ENCODE peak calls at places on chromosomes 1 and 21, in six cellular contexts. One of them, this sample, is unnamed.

GRCh38 chr1:245526141-245526540 is 371.4 kb downstream of the KIF26B start:
- DNase-seq in left ventricle myocardium inferior: no peak
- DNase-seq in lung: no peak
- DNase-seq in choroid plexus epithelial cell: no peak
- DNase-seq in RWPE1: no peak
- DNase-seq in epithelial cell of esophagus: no peak
- DNase-seq in this sample: no peak

GRCh38 chr1:52654063-52654462 is 21.1 kb downstream of the SHISAL2A start:
- DNase-seq in choroid plexus epithelial cell: no peak
- DNase-seq in RWPE1: no peak
- DNase-seq in epithelial cell of esophagus: no peak
- DNase-seq in lung: no peak
- DNase-seq in left ventricle myocardium inferior: no peak
- DNase-seq in this sample: no peak

GRCh38 chr1:26538480-26539412 is 9.2 kb downstream of the RPS6KA1 start:
- DNase-seq in lung: peak; percentile 54
- DNase-seq in epithelial cell of esophagus: peak; percentile 55
- DNase-seq in RWPE1: peak; percentile 38
- DNase-seq in left ventricle myocardium inferior: no peak
- DNase-seq in choroid plexus epithelial cell: peak; percentile 49
- DNase-seq in this sample: no peak

GRCh38 chr21:38220270-38220737 is 36.5 kb upstream of the KCNJ15 start:
- DNase-seq in left ventricle myocardium inferior: no peak
- DNase-seq in RWPE1: no peak
- DNase-seq in lung: no peak
- DNase-seq in epithelial cell of esophagus: no peak
- DNase-seq in choroid plexus epithelial cell: peak; percentile 39
- DNase-seq in this sample: no peak

GRCh38 chr1:228105996-228106799 is 2.9 kb downstream of the MRPL55 start:
- DNase-seq in epithelial cell of esophagus: no peak
- DNase-seq in left ventricle myocardium inferior: no peak
- DNase-seq in RWPE1: no peak
- DNase-seq in choroid plexus epithelial cell: no peak
- DNase-seq in lung: no peak
- DNase-seq in this sample: no peak

GRCh38 chr1:19344372-19344810 is 32.3 kb downstream of the SLC66A1 start:
- DNase-seq in choroid plexus epithelial cell: peak; percentile 43
- DNase-seq in epithelial cell of esophagus: peak; percentile 39
- DNase-seq in lung: no peak
- DNase-seq in left ventricle myocardium inferior: peak; percentile 65
- DNase-seq in RWPE1: peak; percentile 38
- DNase-seq in this sample: no peak

GRCh38 chr1:30919025-30919881 is 10.7 kb upstream of the SDC3 start:
- DNase-seq in epithelial cell of esophagus: peak; percentile 84
- DNase-seq in left ventricle myocardium inferior: no peak
- DNase-seq in RWPE1: no peak
- DNase-seq in choroid plexus epithelial cell: peak; percentile 88
- DNase-seq in lung: no peak
- DNase-seq in this sample: no peak

GRCh38 chr1:162349635-162350330 is 26.9 kb downstream of the SPATA46 start:
- DNase-seq in RWPE1: peak; percentile 89
- DNase-seq in lung: no peak
- DNase-seq in choroid plexus epithelial cell: peak; percentile 90
- DNase-seq in left ventricle myocardium inferior: no peak
- DNase-seq in epithelial cell of esophagus: peak; percentile 84
- DNase-seq in this sample: no peak

GRCh38 chr21:39660596-39660995 is 47.9 kb downstream of the B3GALT5 start:
- DNase-seq in left ventricle myocardium inferior: peak; percentile 45
- DNase-seq in choroid plexus epithelial cell: peak; percentile 83
- DNase-seq in lung: no peak
- DNase-seq in RWPE1: peak; percentile 23
- DNase-seq in epithelial cell of esophagus: peak; percentile 49
- DNase-seq in this sample: peak; percentile 46

GRCh38 chr1:8396912-8397406 is 79.0 kb downstream of the SLC45A1 start:
- DNase-seq in choroid plexus epithelial cell: peak; percentile 99
- DNase-seq in left ventricle myocardium inferior: no peak
- DNase-seq in epithelial cell of esophagus: peak; percentile 96
- DNase-seq in lung: no peak
- DNase-seq in RWPE1: peak; percentile 75
- DNase-seq in this sample: no peak

GRCh38 chr21:29416268-29416667 is 117.5 kb downstream of the BACH1 start:
- DNase-seq in left ventricle myocardium inferior: no peak
- DNase-seq in lung: no peak
- DNase-seq in RWPE1: no peak
- DNase-seq in choroid plexus epithelial cell: no peak
- DNase-seq in epithelial cell of esophagus: peak; percentile 51
- DNase-seq in this sample: no peak

GRCh38 chr1:53539226-53539625 is 80.0 kb downstream of the DMRTB1 start:
- DNase-seq in lung: no peak
- DNase-seq in left ventricle myocardium inferior: no peak
- DNase-seq in RWPE1: no peak
- DNase-seq in choroid plexus epithelial cell: no peak
- DNase-seq in epithelial cell of esophagus: no peak
- DNase-seq in this sample: no peak

GRCh38 chr1:40622051-40622450 is 43.4 kb downstream of the RIMS3 start:
- DNase-seq in lung: no peak
- DNase-seq in left ventricle myocardium inferior: no peak
- DNase-seq in RWPE1: no peak
- DNase-seq in choroid plexus epithelial cell: no peak
- DNase-seq in epithelial cell of esophagus: no peak
- DNase-seq in this sample: no peak

GRCh38 chr1:201216395-201217085 is 25.9 kb downstream of the IGFN1 start:
- DNase-seq in epithelial cell of esophagus: no peak
- DNase-seq in choroid plexus epithelial cell: no peak
- DNase-seq in left ventricle myocardium inferior: no peak
- DNase-seq in lung: no peak
- DNase-seq in RWPE1: no peak
- DNase-seq in this sample: peak; percentile 74

GRCh38 chr1:234544094-234544579 is 65.2 kb upstream of the TARBP1 start:
- DNase-seq in lung: no peak
- DNase-seq in left ventricle myocardium inferior: peak; percentile 55
- DNase-seq in epithelial cell of esophagus: peak; percentile 90
- DNase-seq in RWPE1: peak; percentile 66
- DNase-seq in choroid plexus epithelial cell: peak; percentile 99
- DNase-seq in this sample: no peak

GRCh38 chr1:12539705-12540579 is 78.1 kb downstream of the DHRS3 start:
- DNase-seq in choroid plexus epithelial cell: peak; percentile 99
- DNase-seq in left ventricle myocardium inferior: peak; percentile 81
- DNase-seq in RWPE1: peak; percentile 36
- DNase-seq in epithelial cell of esophagus: peak; percentile 15
- DNase-seq in lung: peak; percentile 61
- DNase-seq in this sample: peak; percentile 94

GRCh38 chr1:17563494-17564281 is 24.2 kb downstream of the ARHGEF10L start:
- DNase-seq in lung: no peak
- DNase-seq in RWPE1: no peak
- DNase-seq in choroid plexus epithelial cell: no peak
- DNase-seq in epithelial cell of esophagus: no peak
- DNase-seq in left ventricle myocardium inferior: peak; percentile 59
- DNase-seq in this sample: no peak

GRCh38 chr1:8421721-8422120 is 103.8 kb downstream of the SLC45A1 start:
- DNase-seq in RWPE1: no peak
- DNase-seq in epithelial cell of esophagus: no peak
- DNase-seq in choroid plexus epithelial cell: peak; percentile 36
- DNase-seq in left ventricle myocardium inferior: no peak
- DNase-seq in lung: no peak
- DNase-seq in this sample: no peak

GRCh38 chr1:94636625-94637024 is 95.1 kb upstream of the F3 start:
- DNase-seq in RWPE1: no peak
- DNase-seq in epithelial cell of esophagus: peak; percentile 77
- DNase-seq in left ventricle myocardium inferior: no peak
- DNase-seq in choroid plexus epithelial cell: peak; percentile 59
- DNase-seq in lung: no peak
- DNase-seq in this sample: no peak

GRCh38 chr1:9455487-9456237 is 83.6 kb upstream of the SLC25A33 start:
- DNase-seq in lung: no peak
- DNase-seq in epithelial cell of esophagus: peak; percentile 45
- DNase-seq in RWPE1: peak; percentile 35
- DNase-seq in choroid plexus epithelial cell: peak; percentile 71
- DNase-seq in left ventricle myocardium inferior: peak; percentile 65
- DNase-seq in this sample: peak; percentile 88

GRCh38 chr1:72282271-72282656 is at the start of gene NEGR1:
- DNase-seq in left ventricle myocardium inferior: peak; percentile 55
- DNase-seq in RWPE1: peak; percentile 5
- DNase-seq in epithelial cell of esophagus: peak; percentile 17
- DNase-seq in choroid plexus epithelial cell: peak; percentile 55
- DNase-seq in lung: peak; percentile 32
- DNase-seq in this sample: peak; percentile 84
- TF ChIP-seq CTCF in left ventricle myocardium inferior: no peak
- TF ChIP-seq CTCF in RWPE1: no peak
- TF ChIP-seq CTCF in epithelial cell of esophagus: no peak
- TF ChIP-seq CTCF in choroid plexus epithelial cell: peak; percentile 1
- TF ChIP-seq CTCF in lung: no peak
- TF ChIP-seq CTCF in this sample: no peak

DNA sequence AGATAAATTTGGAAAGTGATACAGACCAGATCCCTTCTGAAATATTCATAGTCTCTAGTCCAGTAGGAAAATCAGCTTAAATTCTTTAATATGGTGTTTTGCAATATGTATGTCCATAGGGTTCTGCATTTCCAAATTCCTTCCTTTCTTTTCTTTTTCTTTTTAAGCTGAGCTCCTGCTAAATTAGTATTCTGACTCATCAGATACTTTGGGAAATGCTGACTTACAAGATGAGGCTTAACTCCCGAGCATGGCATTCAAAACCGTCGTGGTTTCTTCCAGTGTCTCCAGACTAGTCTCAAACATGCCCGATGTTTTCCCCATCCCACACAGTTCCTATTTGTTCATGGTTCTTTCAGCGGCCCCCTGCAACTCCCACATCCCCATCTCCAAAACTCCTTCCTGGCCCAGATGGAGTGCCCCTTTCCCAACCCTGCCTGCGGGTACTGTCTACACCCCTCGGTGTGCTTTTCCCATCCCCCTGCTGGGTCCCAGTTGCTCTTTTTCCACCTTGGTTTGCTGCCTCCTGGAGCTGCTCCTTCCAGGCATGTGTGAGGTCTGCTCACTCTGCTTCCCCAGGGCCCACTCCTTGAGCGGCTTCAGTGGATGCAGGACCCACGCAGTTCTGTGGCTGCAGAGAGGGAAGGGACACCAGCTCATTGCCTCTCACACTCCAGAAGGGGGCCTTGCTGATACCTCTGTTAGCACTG is 19.4 kb upstream of the ETV3 start:
- DNase-seq in choroid plexus epithelial cell: peak; percentile 44
- DNase-seq in lung: no peak
- DNase-seq in epithelial cell of esophagus: peak; percentile 64
- DNase-seq in left ventricle myocardium inferior: no peak
- DNase-seq in RWPE1: no peak
- DNase-seq in this sample: no peak
- TF ChIP-seq CTCF in choroid plexus epithelial cell: no peak
- TF ChIP-seq CTCF in lung: no peak
- TF ChIP-seq CTCF in epithelial cell of esophagus: no peak
- TF ChIP-seq CTCF in left ventricle myocardium inferior: no peak
- TF ChIP-seq CTCF in RWPE1: no peak
- TF ChIP-seq CTCF in this sample: no peak

GRCh38 chr1:27604579-27605299 is 795 bp upstream of the AHDC1 start:
- DNase-seq in choroid plexus epithelial cell: no peak
- DNase-seq in RWPE1: no peak
- DNase-seq in epithelial cell of esophagus: no peak
- DNase-seq in left ventricle myocardium inferior: no peak
- DNase-seq in lung: no peak
- DNase-seq in this sample: no peak

GRCh38 chr1:27605796-27606707 is 2.1 kb upstream of the AHDC1 start:
- DNase-seq in epithelial cell of esophagus: peak; percentile 57
- DNase-seq in RWPE1: peak; percentile 42
- DNase-seq in choroid plexus epithelial cell: peak; percentile 80
- DNase-seq in left ventricle myocardium inferior: no peak
- DNase-seq in lung: peak; percentile 50
- DNase-seq in this sample: no peak

GRCh38 chr1:27605300-27605766 is 1.4 kb upstream of the AHDC1 start:
- DNase-seq in lung: no peak
- DNase-seq in left ventricle myocardium inferior: no peak
- DNase-seq in RWPE1: no peak
- DNase-seq in epithelial cell of esophagus: no peak
- DNase-seq in choroid plexus epithelial cell: no peak
- DNase-seq in this sample: no peak

GRCh38 chr1:27607239-27607804 is 3.4 kb upstream of the AHDC1 start:
- DNase-seq in left ventricle myocardium inferior: no peak
- DNase-seq in lung: no peak
- DNase-seq in epithelial cell of esophagus: no peak
- DNase-seq in RWPE1: no peak
- DNase-seq in choroid plexus epithelial cell: peak; percentile 95
- DNase-seq in this sample: no peak

DNA sequence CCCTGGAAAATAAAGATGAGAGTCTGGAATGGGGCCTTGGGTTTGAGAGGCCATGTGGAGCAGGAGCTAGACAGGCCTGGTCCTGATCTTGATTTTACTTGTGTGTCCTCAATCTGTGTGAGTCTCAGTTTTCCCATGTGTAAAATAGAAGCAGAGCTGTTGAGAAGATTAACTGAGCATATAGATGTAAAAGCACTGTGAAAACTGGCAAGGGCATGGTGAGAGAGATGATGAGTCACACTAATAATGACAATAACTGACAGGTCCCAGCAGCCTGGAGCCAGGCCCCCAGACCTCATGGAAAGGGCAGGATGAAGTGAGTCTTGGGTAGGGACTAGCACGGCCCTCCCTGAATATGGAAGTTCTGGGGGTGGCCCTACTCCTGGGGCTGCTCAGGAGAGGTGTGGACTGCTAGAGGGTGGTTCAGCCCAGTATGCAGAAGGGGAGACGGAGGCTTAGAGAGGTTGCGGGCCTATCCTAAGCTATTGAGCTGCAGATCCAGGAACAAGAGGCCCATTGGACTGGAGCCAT is 2.8 kb upstream of the AHDC1 start:
- DNase-seq in RWPE1: no peak
- DNase-seq in epithelial cell of esophagus: peak; percentile 53
- DNase-seq in left ventricle myocardium inferior: no peak
- DNase-seq in lung: no peak
- DNase-seq in choroid plexus epithelial cell: peak; percentile 44
- DNase-seq in this sample: no peak
- TF ChIP-seq CTCF in RWPE1: peak; percentile 35
- TF ChIP-seq CTCF in epithelial cell of esophagus: no peak
- TF ChIP-seq CTCF in left ventricle myocardium inferior: no peak
- TF ChIP-seq CTCF in lung: no peak
- TF ChIP-seq CTCF in choroid plexus epithelial cell: no peak
- TF ChIP-seq CTCF in this sample: no peak

DNA sequence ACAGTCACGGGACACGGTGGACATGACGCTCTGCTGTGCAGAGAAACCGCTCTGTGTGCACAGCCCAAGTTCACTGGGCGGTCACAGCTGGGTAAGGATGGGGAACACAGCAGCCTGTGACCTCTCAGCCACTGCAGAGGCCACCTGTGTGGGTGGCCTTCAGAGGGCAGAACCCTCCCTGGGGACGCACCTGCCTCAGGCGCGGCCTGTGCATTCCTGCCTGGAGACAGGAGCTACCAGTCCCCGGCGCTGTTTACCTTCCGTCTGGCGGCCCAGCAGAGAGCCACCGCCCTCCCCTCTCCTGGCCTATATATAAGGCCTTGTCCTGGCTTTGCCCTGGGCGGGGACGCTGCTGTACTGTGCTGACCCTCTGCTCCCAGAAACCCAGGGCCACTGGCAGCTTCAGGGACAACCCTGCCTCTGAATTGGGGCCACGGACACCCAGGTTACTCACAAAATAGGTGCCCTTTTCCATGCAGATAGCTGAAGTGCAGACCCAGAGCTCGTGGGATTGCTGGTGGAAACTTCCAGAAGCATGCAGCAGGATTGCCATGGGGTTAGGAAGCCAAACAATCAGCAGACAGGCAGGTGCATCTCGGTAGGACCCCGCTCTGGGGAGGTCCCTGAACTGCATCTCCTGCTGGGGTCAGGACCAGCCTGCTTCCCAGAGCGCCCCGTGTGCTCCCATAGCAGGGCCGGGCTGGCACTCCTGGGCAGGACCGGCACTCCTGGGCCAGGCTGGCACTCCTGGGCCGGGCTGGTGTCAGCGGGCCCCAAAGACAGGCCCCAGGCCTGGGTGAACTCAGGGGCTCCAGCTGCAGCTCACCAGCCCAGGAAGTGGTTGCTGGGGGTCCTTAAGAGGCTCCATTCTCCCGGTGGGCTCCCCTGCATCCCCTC is 83.6 kb downstream of the SIK1 start:
- DNase-seq in RWPE1: no peak
- DNase-seq in choroid plexus epithelial cell: no peak
- DNase-seq in left ventricle myocardium inferior: no peak
- DNase-seq in lung: peak; percentile 85
- DNase-seq in epithelial cell of esophagus: peak; percentile 39
- DNase-seq in this sample: no peak
- TF ChIP-seq CTCF in RWPE1: no peak
- TF ChIP-seq CTCF in choroid plexus epithelial cell: no peak
- TF ChIP-seq CTCF in left ventricle myocardium inferior: no peak
- TF ChIP-seq CTCF in lung: no peak
- TF ChIP-seq CTCF in epithelial cell of esophagus: no peak
- TF ChIP-seq CTCF in this sample: no peak

This sample was measured in osteocyte.